ENCODE peak calls at places on chromosomes 16 and 17, in four cellular contexts. D is A549, E is HepG2, L is K562. P is an unnamed sample.

GRCh38 chr16:23081675-23082119 is 67.6 kb downstream of the USP31 start:
- DNase-seq in D (peak), E (no peak), L (no peak), P (no peak)

GRCh38 chr16:78584213-78584860 is 484.9 kb downstream of the WWOX start:
- DNase-seq in D (no peak), E (no peak), L (no peak), P (no peak)

GRCh38 chr17:44997733-44998520 is 29.8 kb upstream of the C1QL1 start:
- DNase-seq in D (no peak), E (no peak), L (no peak), P (no peak)

GRCh38 chr17:6548578-6549330 is 7.6 kb downstream of the PITPNM3 start:
- DNase-seq in D (no peak), E (peak), L (no peak), P (peak)

GRCh38 chr17:32960815-32961214 is 30.8 kb upstream of the SPACA3 start:
- DNase-seq in D (no peak), E (no peak), L (no peak), P (no peak)

GRCh38 chr17:82345151-82345976 is 11.8 kb upstream of the SECTM1 start:
- DNase-seq in D (no peak), E (no peak), L (peak), P (no peak)

GRCh38 chr17:14737984-14738651 is 437.2 kb downstream of the HS3ST3B1 start:
- DNase-seq in D (peak), E (peak), L (no peak), P (no peak)

GRCh38 chr17:15659236-15659635 is 24.9 kb downstream of the TRIM16 start:
- DNase-seq in D (no peak), E (no peak), L (no peak), P (no peak)

GRCh38 chr16:67150833-67151396 is at the start of gene B3GNT9:
- DNase-seq in D (peak), E (peak), L (peak), P (no peak)

GRCh38 chr17:54968954-54969400 is 412 bp downstream of the STXBP4 start:
- DNase-seq in D (no peak), E (peak), L (no peak), P (no peak)

GRCh38 chr16:11229906-11230305 is 26.1 kb downstream of the SOCS1 start:
- DNase-seq in D (no peak), E (no peak), L (no peak), P (no peak)

GRCh38 chr17:36920032-36921000 is 17.0 kb upstream of the LHX1 start:
- DNase-seq in D (peak), E (no peak), L (peak), P (no peak)

GRCh38 chr16:28200661-28201060 is 11.1 kb downstream of the XPO6 start:
- DNase-seq in D (no peak), E (no peak), L (no peak), P (no peak)

GRCh38 chr17:45147102-45147580 is 1.1 kb upstream of the HEXIM1 start:
- DNase-seq in D (no peak), E (no peak), L (no peak), P (no peak)

GRCh38 chr17:4625181-4625601 is 16.3 kb downstream of the ALOX15 start:
- DNase-seq in D (no peak), E (no peak), L (no peak), P (no peak)

GRCh38 chr16:72443809-72444208 is 271.9 kb upstream of the PMFBP1 start:
- DNase-seq in D (no peak), E (no peak), L (no peak), P (no peak)

GRCh38 chr17:58331815-58332719 is 3.5 kb upstream of the TSPOAP1 start:
- DNase-seq in D (no peak), E (no peak), L (peak), P (peak)
- H3K4me3 ChIP-seq in D (no peak), E (no peak), L (peak), P (peak)

DNA sequence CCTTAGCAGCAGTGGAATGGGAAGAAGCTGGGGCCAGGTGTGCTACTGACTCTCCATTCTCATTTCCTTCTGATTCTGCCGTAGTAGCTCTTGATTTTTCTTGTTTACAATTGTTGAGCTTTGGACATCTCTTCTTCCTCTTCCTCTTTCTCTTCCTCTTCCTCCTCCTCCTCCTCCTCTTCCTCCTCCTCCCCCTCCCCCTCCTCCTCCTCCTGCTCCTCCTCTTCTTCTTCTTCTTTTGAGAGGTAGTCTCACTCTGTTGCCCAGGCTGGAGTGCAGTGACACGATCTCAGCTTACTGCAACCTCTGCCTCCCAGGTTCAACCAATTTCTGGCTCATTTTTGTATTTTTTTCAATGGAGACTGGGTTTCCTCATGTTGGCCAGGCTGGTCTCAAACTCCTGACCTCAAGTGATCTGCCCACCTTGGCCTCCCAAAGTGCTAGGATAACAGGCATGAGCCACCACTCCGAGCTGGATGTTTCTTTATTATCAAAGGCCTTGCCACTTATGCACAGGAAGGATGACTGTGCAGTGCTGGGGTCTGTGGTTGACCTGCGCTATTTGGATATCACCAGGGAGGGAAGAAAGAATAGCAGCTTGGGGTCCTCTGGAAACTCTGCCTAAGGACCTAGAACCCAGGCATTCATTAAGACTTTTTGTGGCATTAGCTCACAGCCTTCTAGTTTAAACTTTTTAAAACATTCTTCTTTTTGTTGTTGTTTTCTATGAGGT is 127.8 kb upstream of the KCNJ16 start:
- DNase-seq in D (no peak), E (no peak), L (no peak), P (no peak)
- TF ChIP-seq POLR2AphosphoS2 in D (no peak), E (no peak), L (no peak), P (no peak)

GRCh38 chr16:30946671-30947532 is 2.0 kb upstream of the ORAI3 start:
- DNase-seq in D (no peak), E (no peak), L (no peak), P (no peak)
- H3K4me3 ChIP-seq in D (no peak), E (no peak), L (no peak), P (no peak)

DNA sequence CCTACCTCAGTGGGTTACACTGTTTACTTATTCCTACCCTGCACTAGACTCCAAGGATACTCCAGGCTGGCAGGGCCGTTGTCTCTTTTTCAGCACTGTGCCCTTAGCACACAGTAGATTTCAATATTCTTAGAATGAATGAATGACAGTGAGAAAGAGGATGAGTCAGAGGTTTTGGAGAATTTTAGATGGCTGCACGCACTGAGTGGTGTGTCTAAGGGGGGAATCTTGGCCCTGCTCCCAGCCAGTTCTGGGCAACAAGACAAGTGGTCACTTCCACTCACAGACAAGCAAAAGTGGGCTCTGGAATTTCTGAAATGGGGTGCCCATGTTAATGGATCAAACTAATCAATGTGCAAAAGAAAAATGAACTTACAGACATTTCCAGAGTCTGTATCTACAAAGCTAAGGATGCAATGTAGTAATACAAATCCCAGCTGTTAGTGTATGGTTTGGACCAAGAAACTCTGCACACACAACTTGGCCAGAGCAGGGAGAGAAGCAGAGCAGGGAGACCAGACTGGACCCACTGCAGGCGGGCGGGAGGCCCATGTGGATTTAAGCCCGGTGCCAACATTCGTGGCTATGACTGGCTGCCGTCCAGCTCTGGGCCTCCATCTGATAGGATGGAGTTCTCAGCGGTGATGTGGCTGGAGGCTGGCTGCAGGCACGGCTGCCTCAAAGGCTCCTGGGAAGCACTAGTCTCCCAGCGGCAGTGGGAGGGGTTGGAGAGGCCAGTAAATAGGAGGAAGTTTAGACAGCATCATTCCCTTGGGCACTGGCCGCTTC is 95.6 kb upstream of the CDYL2 start:
- DNase-seq in D (peak), E (peak), L (no peak), P (no peak)
- TF ChIP-seq POLR2AphosphoS2 in D (no peak), E (no peak), L (no peak), P (no peak)

DNA sequence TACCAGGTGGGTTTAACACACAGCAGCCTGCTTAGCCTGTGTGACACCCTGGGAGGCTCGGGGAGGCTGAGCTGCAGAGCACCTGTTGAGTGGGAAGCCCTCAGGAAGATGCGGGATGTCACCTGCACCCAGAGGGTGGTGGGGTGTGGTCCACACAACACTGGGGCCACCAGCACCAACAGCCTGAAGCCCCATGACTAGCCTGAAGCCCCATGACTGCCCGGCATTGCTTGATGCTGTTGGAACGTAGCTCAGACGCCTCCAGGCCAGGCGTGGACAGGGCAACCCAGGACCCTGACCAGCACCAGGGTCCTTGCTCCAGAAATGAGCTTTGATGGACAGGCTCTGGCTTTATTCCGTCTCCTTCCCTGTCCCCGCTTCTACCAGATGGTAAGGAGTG is 76.3 kb upstream of the ZNF469 start:
- DNase-seq in D (no peak), E (no peak), L (no peak), P (no peak)
- H3K4me3 ChIP-seq in D (no peak), E (no peak), L (no peak), P (no peak)

GRCh38 chr16:82037251-82037650 is 2.2 kb downstream of the HSD17B2 start:
- DNase-seq in D (no peak), E (no peak), L (no peak), P (no peak)

GRCh38 chr16:82038941-82039340 is 3.9 kb downstream of the HSD17B2 start:
- DNase-seq in D (no peak), E (no peak), L (no peak), P (no peak)

GRCh38 chr16:82040296-82040695 is 5.2 kb downstream of the HSD17B2 start:
- DNase-seq in D (no peak), E (no peak), L (no peak), P (no peak)

GRCh38 chr16:82034981-82035612 is at the start of gene HSD17B2:
- DNase-seq in D (peak), E (peak), L (no peak), P (no peak)

DNA sequence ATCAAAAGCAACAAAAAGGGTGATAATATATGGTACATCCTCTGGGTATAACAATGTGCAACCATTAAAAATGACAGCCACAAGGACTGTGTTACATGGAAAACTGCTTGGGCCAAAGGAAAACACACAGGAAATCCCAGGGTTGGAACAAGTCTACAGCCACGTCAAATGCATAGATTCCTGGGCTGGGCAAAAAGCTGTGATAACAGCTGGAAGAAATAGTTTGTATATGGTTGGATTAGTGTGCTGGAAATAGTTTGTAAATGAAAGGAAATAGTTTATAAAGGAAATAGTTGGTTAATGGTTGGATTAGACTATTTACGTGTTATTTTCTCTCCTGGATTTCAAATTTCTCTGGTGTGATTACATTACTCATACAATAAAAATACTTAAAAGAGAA is 2.6 kb downstream of the HSD17B2 start:
- DNase-seq in D (no peak), E (no peak), L (no peak), P (no peak)
- TF ChIP-seq POLR2AphosphoS2 in D (no peak), E (no peak), L (no peak), P (no peak)

DNA sequence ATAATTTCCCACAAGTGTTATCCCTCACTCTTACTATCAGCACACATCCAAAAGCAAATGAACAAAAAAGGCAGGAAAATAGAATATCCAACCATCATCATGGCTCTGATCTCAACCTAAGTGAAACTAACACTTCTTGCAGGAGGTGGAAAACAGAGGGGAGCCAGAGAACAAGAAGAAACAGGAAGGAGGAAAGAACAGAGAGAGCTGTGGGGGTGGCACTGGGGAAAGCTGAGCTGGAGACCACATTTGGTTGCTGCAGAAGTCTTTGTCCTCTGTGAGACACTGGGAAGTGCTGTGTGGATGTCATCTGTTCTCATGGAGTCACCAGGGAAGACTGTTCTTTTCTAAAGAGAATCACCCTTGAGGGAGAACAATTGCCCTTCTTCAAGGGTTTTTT is 34.7 kb downstream of the GRB7 start:
- DNase-seq in D (no peak), E (no peak), L (no peak), P (no peak)
- H3K4me3 ChIP-seq in D (no peak), E (no peak), L (no peak), P (peak)

DNA sequence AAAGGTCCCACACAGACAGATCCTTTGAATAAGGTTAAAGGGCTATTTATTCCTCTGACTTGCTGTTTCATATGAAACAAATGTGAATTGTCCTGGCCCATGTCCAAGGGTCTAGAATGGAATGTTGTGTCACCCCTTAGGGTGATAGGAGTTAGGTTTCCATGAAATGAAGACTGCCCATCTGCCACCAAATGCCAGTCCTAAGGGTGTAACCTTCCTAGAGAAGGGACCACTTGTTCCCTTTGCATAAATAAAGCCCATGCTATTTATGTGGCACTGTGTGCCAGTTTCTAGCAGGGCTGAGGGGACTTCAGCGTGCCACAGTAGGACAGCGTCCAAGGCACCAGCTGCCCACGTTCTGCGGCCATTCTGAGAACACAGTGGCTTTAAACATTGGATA is 171.3 kb downstream of the ABCA8 start:
- DNase-seq in D (no peak), E (no peak), L (no peak), P (no peak)
- TF ChIP-seq POLR2AphosphoS2 in D (no peak), E (no peak), L (no peak), P (no peak)